ENCODE peak calls at places on chromosomes 1 and 21, in ten cellular contexts. One of them, this sample, is unnamed.

GRCh38 chr1:214632091-214632490 is 29.1 kb downstream of the CENPF start:
- DNase-seq in amniotic stem cell: no peak
- DNase-seq in HFF-Myc: no peak
- DNase-seq in stimulated activated naive B cell treated with anti-CD40 and anti-IgM and Interleukin-4, amounts not matched to agents 10 μg/mL and 1 μg/mL and 100 μg/mL, for 72 hours: no peak
- DNase-seq in IMR-90: no peak
- DNase-seq in transverse colon: no peak
- DNase-seq in tibial artery: no peak
- DNase-seq in activated CD8-positive, alpha-beta memory T cell treated with anti-CD3 and anti-CD28 coated beads for 4 hours: no peak
- DNase-seq in HS-5: no peak
- DNase-seq in RCC 7860: no peak
- DNase-seq in this sample: no peak

GRCh38 chr1:244964112-244964971 is 100.0 kb upstream of the HNRNPU start:
- DNase-seq in tibial artery: no peak
- DNase-seq in HS-5: peak; percentile 63
- DNase-seq in HFF-Myc: peak; percentile 59
- DNase-seq in RCC 7860: peak; percentile 60
- DNase-seq in transverse colon: peak; percentile 51
- DNase-seq in amniotic stem cell: no peak
- DNase-seq in IMR-90: peak; percentile 90
- DNase-seq in stimulated activated naive B cell treated with anti-CD40 and anti-IgM and Interleukin-4, amounts not matched to agents 10 μg/mL and 1 μg/mL and 100 μg/mL, for 72 hours: no peak
- DNase-seq in activated CD8-positive, alpha-beta memory T cell treated with anti-CD3 and anti-CD28 coated beads for 4 hours: no peak
- DNase-seq in this sample: peak; percentile 82

GRCh38 chr1:7940745-7941436 is at the start of gene TNFRSF9:
- DNase-seq in RCC 7860: peak; percentile 85
- DNase-seq in activated CD8-positive, alpha-beta memory T cell treated with anti-CD3 and anti-CD28 coated beads for 4 hours: peak; percentile 75
- DNase-seq in tibial artery: no peak
- DNase-seq in HFF-Myc: no peak
- DNase-seq in HS-5: no peak
- DNase-seq in amniotic stem cell: no peak
- DNase-seq in transverse colon: no peak
- DNase-seq in stimulated activated naive B cell treated with anti-CD40 and anti-IgM and Interleukin-4, amounts not matched to agents 10 μg/mL and 1 μg/mL and 100 μg/mL, for 72 hours: peak; percentile 70
- DNase-seq in IMR-90: peak; percentile 54
- DNase-seq in this sample: no peak

GRCh38 chr1:59261537-59261936 is 35.4 kb upstream of the FGGY start:
- DNase-seq in activated CD8-positive, alpha-beta memory T cell treated with anti-CD3 and anti-CD28 coated beads for 4 hours: no peak
- DNase-seq in HFF-Myc: no peak
- DNase-seq in HS-5: no peak
- DNase-seq in IMR-90: no peak
- DNase-seq in amniotic stem cell: no peak
- DNase-seq in tibial artery: peak; percentile 40
- DNase-seq in transverse colon: no peak
- DNase-seq in RCC 7860: no peak
- DNase-seq in stimulated activated naive B cell treated with anti-CD40 and anti-IgM and Interleukin-4, amounts not matched to agents 10 μg/mL and 1 μg/mL and 100 μg/mL, for 72 hours: no peak
- DNase-seq in this sample: peak; percentile 75

GRCh38 chr1:243253927-243254232 is 1.2 kb downstream of the CEP170 start:
- DNase-seq in activated CD8-positive, alpha-beta memory T cell treated with anti-CD3 and anti-CD28 coated beads for 4 hours: no peak
- DNase-seq in HFF-Myc: no peak
- DNase-seq in transverse colon: no peak
- DNase-seq in IMR-90: no peak
- DNase-seq in RCC 7860: no peak
- DNase-seq in tibial artery: no peak
- DNase-seq in amniotic stem cell: no peak
- DNase-seq in stimulated activated naive B cell treated with anti-CD40 and anti-IgM and Interleukin-4, amounts not matched to agents 10 μg/mL and 1 μg/mL and 100 μg/mL, for 72 hours: no peak
- DNase-seq in HS-5: no peak
- DNase-seq in this sample: no peak

GRCh38 chr1:110673805-110674336 is 869 bp downstream of the KCNA3 start:
- DNase-seq in RCC 7860: no peak
- DNase-seq in HS-5: no peak
- DNase-seq in tibial artery: no peak
- DNase-seq in amniotic stem cell: no peak
- DNase-seq in IMR-90: no peak
- DNase-seq in transverse colon: no peak
- DNase-seq in activated CD8-positive, alpha-beta memory T cell treated with anti-CD3 and anti-CD28 coated beads for 4 hours: no peak
- DNase-seq in stimulated activated naive B cell treated with anti-CD40 and anti-IgM and Interleukin-4, amounts not matched to agents 10 μg/mL and 1 μg/mL and 100 μg/mL, for 72 hours: no peak
- DNase-seq in HFF-Myc: no peak
- DNase-seq in this sample: no peak

GRCh38 chr1:175572932-175573871 is 170.2 kb downstream of the TNR start:
- DNase-seq in RCC 7860: no peak
- DNase-seq in transverse colon: peak; percentile 9
- DNase-seq in activated CD8-positive, alpha-beta memory T cell treated with anti-CD3 and anti-CD28 coated beads for 4 hours: no peak
- DNase-seq in tibial artery: no peak
- DNase-seq in HS-5: no peak
- DNase-seq in amniotic stem cell: no peak
- DNase-seq in HFF-Myc: no peak
- DNase-seq in IMR-90: no peak
- DNase-seq in stimulated activated naive B cell treated with anti-CD40 and anti-IgM and Interleukin-4, amounts not matched to agents 10 μg/mL and 1 μg/mL and 100 μg/mL, for 72 hours: no peak
- DNase-seq in this sample: no peak

GRCh38 chr21:41506005-41506404 is 2.0 kb downstream of the TMPRSS2 start:
- DNase-seq in HFF-Myc: no peak
- DNase-seq in transverse colon: no peak
- DNase-seq in activated CD8-positive, alpha-beta memory T cell treated with anti-CD3 and anti-CD28 coated beads for 4 hours: no peak
- DNase-seq in RCC 7860: no peak
- DNase-seq in IMR-90: no peak
- DNase-seq in amniotic stem cell: no peak
- DNase-seq in tibial artery: no peak
- DNase-seq in stimulated activated naive B cell treated with anti-CD40 and anti-IgM and Interleukin-4, amounts not matched to agents 10 μg/mL and 1 μg/mL and 100 μg/mL, for 72 hours: no peak
- DNase-seq in HS-5: no peak
- DNase-seq in this sample: no peak

GRCh38 chr1:15709226-15709625 is 25.1 kb downstream of the PLEKHM2 start:
- DNase-seq in RCC 7860: no peak
- DNase-seq in activated CD8-positive, alpha-beta memory T cell treated with anti-CD3 and anti-CD28 coated beads for 4 hours: no peak
- DNase-seq in IMR-90: no peak
- DNase-seq in stimulated activated naive B cell treated with anti-CD40 and anti-IgM and Interleukin-4, amounts not matched to agents 10 μg/mL and 1 μg/mL and 100 μg/mL, for 72 hours: no peak
- DNase-seq in transverse colon: no peak
- DNase-seq in HFF-Myc: no peak
- DNase-seq in tibial artery: no peak
- DNase-seq in amniotic stem cell: no peak
- DNase-seq in HS-5: no peak
- DNase-seq in this sample: no peak

GRCh38 chr1:224089583-224089982 is 24.3 kb upstream of the FBXO28 start:
- DNase-seq in stimulated activated naive B cell treated with anti-CD40 and anti-IgM and Interleukin-4, amounts not matched to agents 10 μg/mL and 1 μg/mL and 100 μg/mL, for 72 hours: no peak
- DNase-seq in IMR-90: no peak
- DNase-seq in HS-5: no peak
- DNase-seq in amniotic stem cell: no peak
- DNase-seq in activated CD8-positive, alpha-beta memory T cell treated with anti-CD3 and anti-CD28 coated beads for 4 hours: no peak
- DNase-seq in RCC 7860: no peak
- DNase-seq in tibial artery: no peak
- DNase-seq in HFF-Myc: no peak
- DNase-seq in transverse colon: no peak
- DNase-seq in this sample: no peak

GRCh38 chr1:66503841-66504470 is 30.0 kb upstream of the SGIP1 start:
- DNase-seq in RCC 7860: peak; percentile 24
- DNase-seq in IMR-90: peak; percentile 81
- DNase-seq in transverse colon: peak; percentile 38
- DNase-seq in tibial artery: peak; percentile 43
- DNase-seq in amniotic stem cell: peak; percentile 61
- DNase-seq in activated CD8-positive, alpha-beta memory T cell treated with anti-CD3 and anti-CD28 coated beads for 4 hours: no peak
- DNase-seq in HS-5: no peak
- DNase-seq in HFF-Myc: peak; percentile 63
- DNase-seq in stimulated activated naive B cell treated with anti-CD40 and anti-IgM and Interleukin-4, amounts not matched to agents 10 μg/mL and 1 μg/mL and 100 μg/mL, for 72 hours: no peak
- DNase-seq in this sample: peak; percentile 81

GRCh38 chr1:39044762-39045161 is 18.6 kb downstream of the NDUFS5 start:
- DNase-seq in amniotic stem cell: no peak
- DNase-seq in IMR-90: no peak
- DNase-seq in stimulated activated naive B cell treated with anti-CD40 and anti-IgM and Interleukin-4, amounts not matched to agents 10 μg/mL and 1 μg/mL and 100 μg/mL, for 72 hours: no peak
- DNase-seq in HFF-Myc: no peak
- DNase-seq in activated CD8-positive, alpha-beta memory T cell treated with anti-CD3 and anti-CD28 coated beads for 4 hours: no peak
- DNase-seq in tibial artery: no peak
- DNase-seq in HS-5: no peak
- DNase-seq in transverse colon: no peak
- DNase-seq in RCC 7860: no peak
- DNase-seq in this sample: no peak

GRCh38 chr1:31335007-31335406 is 37.9 kb downstream of the FABP3 start:
- DNase-seq in RCC 7860: peak; percentile 43
- DNase-seq in activated CD8-positive, alpha-beta memory T cell treated with anti-CD3 and anti-CD28 coated beads for 4 hours: no peak
- DNase-seq in transverse colon: no peak
- DNase-seq in HFF-Myc: peak; percentile 20
- DNase-seq in amniotic stem cell: no peak
- DNase-seq in tibial artery: no peak
- DNase-seq in HS-5: peak; percentile 14
- DNase-seq in IMR-90: peak; percentile 46
- DNase-seq in stimulated activated naive B cell treated with anti-CD40 and anti-IgM and Interleukin-4, amounts not matched to agents 10 μg/mL and 1 μg/mL and 100 μg/mL, for 72 hours: no peak
- DNase-seq in this sample: peak; percentile 59

GRCh38 chr1:67433830-67434229 is 3.6 kb upstream of the SERBP1 start:
- DNase-seq in activated CD8-positive, alpha-beta memory T cell treated with anti-CD3 and anti-CD28 coated beads for 4 hours: no peak
- DNase-seq in amniotic stem cell: no peak
- DNase-seq in transverse colon: no peak
- DNase-seq in RCC 7860: no peak
- DNase-seq in stimulated activated naive B cell treated with anti-CD40 and anti-IgM and Interleukin-4, amounts not matched to agents 10 μg/mL and 1 μg/mL and 100 μg/mL, for 72 hours: no peak
- DNase-seq in IMR-90: no peak
- DNase-seq in tibial artery: no peak
- DNase-seq in HFF-Myc: no peak
- DNase-seq in HS-5: no peak
- DNase-seq in this sample: no peak

GRCh38 chr1:74523873-74524480 is 11.6 kb upstream of the LRRC53 start:
- DNase-seq in HS-5: no peak
- DNase-seq in IMR-90: no peak
- DNase-seq in activated CD8-positive, alpha-beta memory T cell treated with anti-CD3 and anti-CD28 coated beads for 4 hours: no peak
- DNase-seq in tibial artery: no peak
- DNase-seq in amniotic stem cell: no peak
- DNase-seq in RCC 7860: no peak
- DNase-seq in transverse colon: no peak
- DNase-seq in stimulated activated naive B cell treated with anti-CD40 and anti-IgM and Interleukin-4, amounts not matched to agents 10 μg/mL and 1 μg/mL and 100 μg/mL, for 72 hours: no peak
- DNase-seq in HFF-Myc: no peak
- DNase-seq in this sample: peak; percentile 69

GRCh38 chr1:55375617-55376258 is 160.6 kb upstream of the USP24 start:
- DNase-seq in activated CD8-positive, alpha-beta memory T cell treated with anti-CD3 and anti-CD28 coated beads for 4 hours: no peak
- DNase-seq in tibial artery: no peak
- DNase-seq in amniotic stem cell: peak; percentile 36
- DNase-seq in stimulated activated naive B cell treated with anti-CD40 and anti-IgM and Interleukin-4, amounts not matched to agents 10 μg/mL and 1 μg/mL and 100 μg/mL, for 72 hours: no peak
- DNase-seq in RCC 7860: peak; percentile 33
- DNase-seq in IMR-90: peak; percentile 47
- DNase-seq in HFF-Myc: peak; percentile 39
- DNase-seq in HS-5: no peak
- DNase-seq in transverse colon: peak; percentile 30
- DNase-seq in this sample: peak; percentile 52

GRCh38 chr1:170593173-170593572 is 61.2 kb downstream of the GORAB start:
- DNase-seq in RCC 7860: no peak
- DNase-seq in stimulated activated naive B cell treated with anti-CD40 and anti-IgM and Interleukin-4, amounts not matched to agents 10 μg/mL and 1 μg/mL and 100 μg/mL, for 72 hours: no peak
- DNase-seq in HS-5: no peak
- DNase-seq in amniotic stem cell: no peak
- DNase-seq in activated CD8-positive, alpha-beta memory T cell treated with anti-CD3 and anti-CD28 coated beads for 4 hours: no peak
- DNase-seq in transverse colon: no peak
- DNase-seq in tibial artery: no peak
- DNase-seq in HFF-Myc: no peak
- DNase-seq in IMR-90: no peak
- DNase-seq in this sample: no peak